ENCODE peak calls at places on chromosomes 6 and 20, in six cellular contexts. X is nephron progenitor cell, O is pancreas, A is GM13977, M is ovary, D is lower leg skin. C is an unnamed sample.
A peak's percentile ranks its signal among the peaks of the same experiment; 100 is the strongest.

GRCh38 chr6:134223761-134224445 is 94.0 kb downstream of the SGK1 start:
- DNase-seq in X (no peak), O (no peak), A (no peak), M (no peak), D (no peak), C (no peak)

GRCh38 chr6:38432479-38432878 is 207.2 kb downstream of the BTBD9 start:
- DNase-seq in X (no peak), O (no peak), A (no peak), M (no peak), D (no peak), C (no peak)

GRCh38 chr20:20492521-20493334 is 124.8 kb downstream of the INSM1 start:
- DNase-seq in X (peak; percentile 17), O (no peak), A (no peak), M (no peak), D (no peak), C (no peak)

GRCh38 chr20:2859330-2860121 is 13.8 kb upstream of the PTPRA start:
- DNase-seq in X (no peak), O (no peak), A (no peak), M (no peak), D (no peak), C (no peak)

GRCh38 chr6:101083533-101084172 is 202.5 kb upstream of the ASCC3 start:
- DNase-seq in X (no peak), O (no peak), A (no peak), M (no peak), D (no peak), C (no peak)

GRCh38 chr6:89138173-89138572 is 7.7 kb upstream of the PM20D2 start:
- DNase-seq in X (no peak), O (no peak), A (no peak), M (no peak), D (no peak), C (no peak)

GRCh38 chr6:88573561-88573960 is 389.9 kb downstream of the RNGTT start:
- DNase-seq in X (no peak), O (no peak), A (no peak), M (no peak), D (peak; percentile 43), C (no peak)

GRCh38 chr20:61765871-61766654 is 299.6 kb downstream of the TAF4 start:
- DNase-seq in X (no peak), O (no peak), A (no peak), M (no peak), D (no peak), C (no peak)

DNA sequence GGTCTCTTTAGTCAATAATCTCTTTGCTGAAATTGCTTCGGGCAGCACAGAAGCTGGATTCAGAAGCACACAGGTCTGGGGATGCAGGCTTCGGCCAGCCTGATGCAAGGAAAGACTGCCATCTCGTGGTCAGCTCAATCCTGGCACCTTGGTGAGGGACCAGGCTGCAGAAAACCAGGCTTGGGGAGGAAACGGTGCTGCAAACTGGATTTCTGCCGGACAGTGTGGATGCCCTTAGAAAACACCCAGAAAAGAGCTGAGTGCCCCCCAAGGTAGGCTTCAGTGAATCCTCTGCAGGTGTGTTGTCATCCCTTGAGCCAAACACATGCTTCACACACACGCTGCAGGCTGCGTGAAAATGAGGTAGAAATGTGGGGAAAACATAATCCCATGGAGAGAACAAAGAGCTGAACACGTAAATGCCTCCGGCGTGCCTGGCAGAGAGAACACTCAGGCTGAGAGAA is 89.8 kb upstream of the PAX1 start:
- DNase-seq in X (peak; percentile 78), O (no peak), A (peak; percentile 59), M (peak; percentile 55), D (no peak), C (peak; percentile 67)
- TF ChIP-seq CTCF in X (peak; percentile 88), O (peak; percentile 58), A (peak; percentile 88), M (no peak), D (no peak), C (peak; percentile 90)

GRCh38 chr6:137025786-137026730 is 18.7 kb downstream of the IL20RA start:
- DNase-seq in X (no peak), O (no peak), A (no peak), M (no peak), D (no peak), C (peak; percentile 50)
- TF ChIP-seq CTCF in X (no peak), O (no peak), A (no peak), M (no peak), D (no peak), C (no peak)

DNA sequence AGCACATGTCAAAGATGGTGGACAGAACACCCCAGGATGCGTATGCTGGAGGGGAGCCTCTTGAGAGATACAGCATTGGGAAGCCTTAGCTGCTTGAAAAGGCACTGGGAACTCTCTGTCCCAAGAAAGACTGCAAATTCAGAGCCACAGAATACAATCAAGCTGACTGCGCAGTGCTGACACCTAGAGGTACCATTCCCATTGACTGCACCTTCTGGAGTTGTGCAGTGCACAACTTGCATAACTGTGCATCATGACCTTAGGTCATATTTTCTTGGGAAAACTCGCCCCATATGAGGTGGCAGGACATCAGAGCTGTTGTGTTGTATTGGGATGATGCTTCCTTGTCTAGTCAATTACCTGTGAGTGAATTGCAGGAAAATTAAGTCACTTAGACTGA is 646.5 kb upstream of the NOX3 start:
- DNase-seq in X (no peak), O (no peak), A (no peak), M (no peak), D (no peak), C (peak; percentile 4)
- TF ChIP-seq CTCF in X (peak; percentile 11), O (no peak), A (no peak), M (no peak), D (no peak), C (no peak)

DNA sequence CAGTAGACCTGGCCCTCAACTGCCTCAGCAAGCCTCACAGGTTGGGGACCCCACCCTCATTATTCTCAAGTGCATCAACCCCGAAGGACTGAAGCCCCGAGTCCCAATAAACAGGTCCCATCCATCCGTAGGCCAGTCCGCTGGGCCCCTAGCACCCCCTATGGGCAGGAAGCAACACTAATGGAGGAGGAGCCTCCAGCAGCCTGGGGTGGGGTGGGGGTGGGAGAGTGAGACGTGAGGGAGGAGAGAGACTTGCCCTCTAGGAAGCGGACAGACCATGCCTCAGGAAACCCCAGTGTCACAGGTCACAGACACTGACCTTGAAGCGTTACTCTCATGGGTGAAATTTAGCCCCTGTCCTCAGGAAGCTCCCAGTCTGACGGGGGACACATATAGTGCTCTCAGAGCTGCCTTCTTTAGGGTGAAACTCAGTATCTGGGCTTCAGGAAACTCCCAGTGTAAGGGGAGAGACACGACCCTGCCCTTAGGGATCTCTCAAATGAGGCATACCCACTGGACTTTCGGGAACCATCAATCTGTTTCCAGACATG is 125.9 kb downstream of the MRPL14 start:
- DNase-seq in X (no peak), O (no peak), A (peak; percentile 62), M (peak; percentile 32), D (no peak), C (peak; percentile 79)
- TF ChIP-seq CTCF in X (no peak), O (no peak), A (peak; percentile 58), M (no peak), D (no peak), C (peak; percentile 80)

GRCh38 chr20:45153756-45154155 is 20.9 kb upstream of the PI3 start:
- DNase-seq in X (no peak), O (no peak), A (no peak), M (no peak), D (no peak), C (peak; percentile 10)

GRCh38 chr20:45156728-45157127 is 18.0 kb upstream of the PI3 start:
- DNase-seq in X (no peak), O (no peak), A (no peak), M (no peak), D (no peak), C (no peak)

GRCh38 chr20:45153147-45153546 is 21.6 kb upstream of the PI3 start:
- DNase-seq in X (no peak), O (no peak), A (no peak), M (no peak), D (no peak), C (no peak)

GRCh38 chr20:45157977-45158376 is 16.7 kb upstream of the PI3 start:
- DNase-seq in X (no peak), O (no peak), A (no peak), M (no peak), D (no peak), C (no peak)

GRCh38 chr20:45154183-45154582 is 20.5 kb upstream of the PI3 start:
- DNase-seq in X (no peak), O (no peak), A (no peak), M (no peak), D (no peak), C (no peak)
- TF ChIP-seq CTCF in X (no peak), O (no peak), A (no peak), M (no peak), D (no peak), C (no peak)

GRCh38 chr6:34970962-34971361 is 81.9 kb downstream of the ANKS1A start:
- DNase-seq in X (no peak), O (no peak), A (no peak), M (no peak), D (no peak), C (no peak)

GRCh38 chr6:34969662-34970265 is 80.7 kb downstream of the ANKS1A start:
- DNase-seq in X (no peak), O (no peak), A (no peak), M (no peak), D (no peak), C (no peak)

GRCh38 chr6:34970487-34970886 is 81.4 kb downstream of the ANKS1A start:
- DNase-seq in X (no peak), O (no peak), A (no peak), M (no peak), D (no peak), C (no peak)

GRCh38 chr6:34974249-34974642 is 85.2 kb downstream of the ANKS1A start:
- DNase-seq in X (no peak), O (no peak), A (no peak), M (no peak), D (no peak), C (no peak)

GRCh38 chr6:34973547-34974248 is 84.6 kb downstream of the ANKS1A start:
- DNase-seq in X (no peak), O (no peak), A (peak; percentile 27), M (no peak), D (no peak), C (no peak)
- TF ChIP-seq CTCF in X (no peak), O (no peak), A (peak; percentile 38), M (no peak), D (no peak), C (no peak)

GRCh38 chr20:63370623-63371176 is 9.6 kb upstream of the CHRNA4 start:
- DNase-seq in X (no peak), O (peak; percentile 26), A (no peak), M (no peak), D (no peak), C (no peak)
- TF ChIP-seq CTCF in X (no peak), O (no peak), A (no peak), M (no peak), D (no peak), C (no peak)

GRCh38 chr6:161374971-161375873 is 101.4 kb upstream of the AGPAT4 start:
- DNase-seq in X (peak; percentile 23), O (peak; percentile 73), A (no peak), M (peak; percentile 45), D (peak; percentile 89), C (peak; percentile 27)
- TF ChIP-seq CTCF in X (peak; percentile 19), O (no peak), A (no peak), M (no peak), D (no peak), C (no peak)

DNA sequence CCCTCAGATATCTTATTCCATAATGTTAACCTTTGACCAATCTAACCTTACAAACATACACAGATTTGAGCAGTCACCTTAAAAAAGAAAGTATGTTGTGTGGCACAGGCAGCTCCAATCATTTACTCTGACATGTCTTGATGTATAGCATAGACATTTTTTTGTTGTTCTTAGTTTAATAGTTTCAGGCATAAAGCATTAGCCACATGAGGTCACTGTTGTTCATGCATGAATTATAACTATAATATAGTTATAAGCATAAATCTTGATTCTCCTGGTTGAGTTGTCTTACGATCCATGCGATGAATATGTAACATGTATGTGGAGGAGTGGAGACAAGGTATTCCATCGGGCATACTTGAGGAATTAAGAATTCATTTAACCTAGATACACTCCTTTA is 26.1 kb upstream of the NKAIN2 start:
- DNase-seq in X (no peak), O (no peak), A (no peak), M (no peak), D (no peak), C (no peak)
- TF ChIP-seq CTCF in X (no peak), O (no peak), A (peak; percentile 29), M (no peak), D (no peak), C (no peak)

C was measured in GM12865.